ENCODE peak calls at places on chromosomes 16 and 17, in ten cellular contexts. T is non-pigmented ciliary epithelial cell; Y is SJSA1; Q is effector CD4-positive, alpha-beta T cell; F is hepatic stellate cell; W is stimulated activated CD8-positive, alpha-beta memory T cell treated with anti-CD3 and anti-CD28 coated beads, Interleukin-4, amount 100 ng/mL, for 1 hour; B is H1; Z is GM13977; O is substantia nigra; L is GOT3. D is an unnamed sample.

GRCh38 chr17:79992657-79993389 is 42.8 kb downstream of the TBC1D16 start:
- DNase-seq in Y (no peak), W (no peak), F (no peak), O (no peak), Z (no peak), B (no peak), T (no peak), L (no peak), Q (no peak), D (no peak)

GRCh38 chr17:5587431-5588032 is 3.2 kb upstream of the NLRP1 start:
- DNase-seq in F (peak), T (no peak), O (peak), Y (peak), Z (peak), Q (peak), B (no peak), W (peak), L (no peak), D (peak)

GRCh38 chr17:79294459-79295071 is 219.9 kb downstream of the ENGASE start:
- DNase-seq in O (peak), F (no peak), Z (no peak), T (no peak), B (peak), W (peak), Q (peak), L (no peak), Y (peak), D (no peak)

GRCh38 chr17:22694362-22695227 is 1002.3 kb downstream of the KCNJ18 start:
- DNase-seq in Y (no peak), Z (no peak), T (no peak), Q (no peak), O (no peak), F (no peak), L (no peak), W (no peak), B (peak), D (no peak)

GRCh38 chr17:9436629-9437028 is 139.0 kb downstream of the STX8 start:
- DNase-seq in Y (no peak), Q (no peak), Z (no peak), L (no peak), F (no peak), B (no peak), T (no peak), W (no peak), O (no peak), D (no peak)

GRCh38 chr16:30340621-30341020 is 14.5 kb downstream of the CD2BP2 start:
- DNase-seq in Q (no peak), B (no peak), F (no peak), Z (no peak), W (no peak), T (no peak), O (no peak), Y (no peak), L (no peak), D (no peak)

GRCh38 chr16:79439866-79440265 is 160.7 kb downstream of the MAF start:
- DNase-seq in W (no peak), L (no peak), F (no peak), Q (no peak), O (no peak), Z (no peak), Y (no peak), T (no peak), B (no peak), D (no peak)

GRCh38 chr17:45972531-45972930 is 26.5 kb upstream of the STH start:
- DNase-seq in T (no peak), B (no peak), Z (no peak), Q (no peak), L (no peak), Y (no peak), O (no peak), F (no peak), W (no peak), D (no peak)

GRCh38 chr17:79001190-79002020 is 8.2 kb downstream of the CANT1 start:
- DNase-seq in O (no peak), T (no peak), L (no peak), Z (peak), B (no peak), F (no peak), Y (no peak), W (no peak), Q (no peak), D (no peak)

GRCh38 chr16:3761375-3762079 is 44.2 kb upstream of the TRAP1 start:
- DNase-seq in B (no peak), T (no peak), Y (no peak), O (no peak), W (no peak), Z (no peak), F (no peak), L (no peak), Q (no peak), D (no peak)

GRCh38 chr16:4487955-4488481 is 11.8 kb downstream of the HMOX2 start:
- DNase-seq in O (no peak), Z (no peak), F (no peak), T (no peak), L (no peak), Y (peak), B (no peak), W (no peak), Q (no peak), D (no peak)

GRCh38 chr17:67615011-67615561 is 102.7 kb upstream of the NOL11 start:
- DNase-seq in L (no peak), Q (no peak), F (no peak), O (peak), B (no peak), W (no peak), Z (no peak), Y (no peak), T (no peak), D (no peak)

GRCh38 chr16:9072806-9073341 is 18.6 kb upstream of the HAPSTR1 start:
- DNase-seq in O (no peak), T (peak), L (no peak), Z (peak), Y (peak), F (peak), W (no peak), Q (no peak), B (no peak), D (peak)

GRCh38 chr16:67183627-67184452 is at the start of gene MATCAP1:
- DNase-seq in Y (peak), Z (peak), W (peak), L (peak), F (peak), O (peak), B (peak), Q (peak), T (peak), D (peak)